ENCODE peak calls at places on chromosomes 2 and 18, in nine cellular contexts. E, D, I, T, Y, F, G, U and O are unnamed samples.
A peak's percentile ranks its signal among the peaks of the same experiment; 100 is the strongest.

GRCh38 chr18:57915848-57916596 is 112.9 kb upstream of the ATP8B1 start:
- DNase-seq in U (no peak), E (no peak), F (no peak), I (peak; percentile 8), Y (peak; percentile 70), T (no peak), G (no peak), D (no peak), O (no peak)

GRCh38 chr18:77668219-77668618 is 418.6 kb downstream of the GALR1 start:
- DNase-seq in D (no peak), F (no peak), U (no peak), G (no peak), I (no peak), E (no peak), T (no peak), Y (no peak), O (no peak)

GRCh38 chr2:33196700-33197099 is 249.9 kb downstream of the LTBP1 start:
- DNase-seq in U (no peak), Y (no peak), E (no peak), I (no peak), G (no peak), D (no peak), F (no peak), T (no peak), O (no peak)

GRCh38 chr2:216553841-216554240 is 55.2 kb downstream of the RPL37A start:
- DNase-seq in U (no peak), E (no peak), F (no peak), D (no peak), T (no peak), I (no peak), Y (no peak), G (no peak), O (no peak)

GRCh38 chr2:112690853-112691390 is 29.9 kb upstream of the NT5DC4 start:
- DNase-seq in I (peak; percentile 79), G (peak; percentile 72), T (peak; percentile 27), E (peak; percentile 43), F (no peak), U (no peak), Y (peak; percentile 75), D (peak; percentile 27), O (peak; percentile 90)

GRCh38 chr2:127637725-127638252 is 8.2 kb upstream of the GPR17 start:
- DNase-seq in Y (peak; percentile 22), F (peak; percentile 62), D (no peak), G (peak; percentile 51), I (peak; percentile 91), T (peak; percentile 48), E (no peak), U (no peak), O (peak; percentile 88)

GRCh38 chr2:136718273-136718672 is 47.1 kb upstream of the THSD7B start:
- DNase-seq in I (no peak), U (no peak), D (no peak), T (no peak), F (no peak), Y (no peak), G (no peak), E (no peak), O (no peak)

GRCh38 chr2:206915136-206915535 is 24.2 kb upstream of the CPO start:
- DNase-seq in D (no peak), Y (no peak), I (peak; percentile 96), T (peak; percentile 51), G (peak; percentile 56), U (no peak), F (peak; percentile 81), E (no peak), O (no peak)

GRCh38 chr2:113268621-113269360 is 9.9 kb downstream of the PAX8 start:
- DNase-seq in F (no peak), D (no peak), I (no peak), E (no peak), Y (no peak), G (no peak), T (no peak), U (no peak), O (no peak)

GRCh38 chr2:242011516-242011915 is 142.0 kb downstream of the RTP5 start:
- DNase-seq in D (no peak), T (no peak), I (no peak), Y (no peak), G (no peak), F (no peak), U (no peak), E (no peak), O (peak; percentile 39)

GRCh38 chr18:6355789-6356589 is 58.7 kb downstream of the L3MBTL4 start:
- DNase-seq in D (no peak), F (no peak), I (peak; percentile 10), U (no peak), E (no peak), T (no peak), G (peak; percentile 11), Y (no peak), O (no peak)

GRCh38 chr2:239190346-239190745 is 210.5 kb downstream of the HDAC4 start:
- DNase-seq in E (no peak), Y (no peak), D (no peak), F (no peak), U (no peak), I (no peak), T (no peak), G (no peak), O (no peak)

GRCh38 chr2:379778-380177 is 91.9 kb upstream of the ALKAL2 start:
- DNase-seq in D (no peak), F (no peak), Y (no peak), I (no peak), T (no peak), U (no peak), E (no peak), G (no peak), O (no peak)

GRCh38 chr18:74395630-74396251 is 61.4 kb downstream of the DIPK1C start:
- DNase-seq in U (no peak), F (no peak), D (no peak), E (no peak), T (no peak), Y (no peak), I (no peak), G (no peak), O (no peak)

GRCh38 chr2:51812138-51812866 is 780.4 kb upstream of the NRXN1 start:
- DNase-seq in E (no peak), D (no peak), I (peak; percentile 75), G (peak; percentile 4), F (peak; percentile 31), U (no peak), T (no peak), Y (no peak), O (no peak)

GRCh38 chr2:130183500-130184373 is 1.7 kb downstream of the MZT2B start:
- DNase-seq in I (peak; percentile 15), E (no peak), T (no peak), D (no peak), Y (no peak), F (no peak), G (no peak), U (no peak), O (peak; percentile 81)

GRCh38 chr2:16522031-16522818 is 143.4 kb downstream of the CYRIA start:
- DNase-seq in G (no peak), I (no peak), E (no peak), U (peak; percentile 27), D (no peak), Y (no peak), F (no peak), T (no peak), O (no peak)

GRCh38 chr18:13629841-13630747 is 96.3 kb downstream of the FAM210A start:
- DNase-seq in U (no peak), I (peak; percentile 66), D (no peak), T (peak; percentile 19), G (peak; percentile 51), Y (peak; percentile 68), E (peak; percentile 31), F (no peak), O (no peak)

GRCh38 chr2:241010531-241011295 is 12.3 kb downstream of the SNED1 start:
- DNase-seq in Y (no peak), D (no peak), I (no peak), E (no peak), U (no peak), G (no peak), T (no peak), F (no peak), O (peak; percentile 69)